ENCODE peak calls at places on chromosomes 16 and 17, in seven cellular contexts. K, X, I, U, J, W and R are unnamed samples.

GRCh38 chr16:85864965-85865364 is 34.0 kb upstream of the IRF8 start:
- DNase-seq in K (no peak), X (no peak), I (no peak), U (no peak), J (no peak), W (no peak), R (no peak)

GRCh38 chr17:82932146-82933005 is 92.6 kb upstream of the ZNF750 start:
- DNase-seq in K (no peak), X (no peak), I (no peak), U (no peak), J (peak), W (no peak), R (no peak)

GRCh38 chr17:13671771-13672170 is 70.0 kb upstream of the HS3ST3A1 start:
- DNase-seq in K (no peak), X (no peak), I (no peak), U (no peak), J (no peak), W (no peak), R (no peak)

GRCh38 chr17:64491034-64491860 is 5.6 kb downstream of the POLG2 start:
- DNase-seq in K (no peak), X (peak), I (peak), U (no peak), J (no peak), W (no peak), R (peak)

GRCh38 chr17:82709676-82710498 is 6.6 kb upstream of the FN3KRP start:
- DNase-seq in K (no peak), X (no peak), I (no peak), U (no peak), J (no peak), W (no peak), R (peak)

GRCh38 chr17:79129523-79129922 is 54.9 kb downstream of the ENGASE start:
- DNase-seq in K (no peak), X (no peak), I (no peak), U (no peak), J (no peak), W (no peak), R (no peak)

GRCh38 chr17:73643012-73643845 is 1.0 kb downstream of the SDK2 start:
- DNase-seq in K (no peak), X (peak), I (peak), U (no peak), J (peak), W (no peak), R (no peak)

GRCh38 chr17:55660171-55660886 is 62.3 kb downstream of the TMEM100 start:
- DNase-seq in K (no peak), X (no peak), I (no peak), U (no peak), J (peak), W (no peak), R (no peak)

GRCh38 chr17:4176803-4177472 is 33.9 kb downstream of the CYB5D2 start:
- DNase-seq in K (no peak), X (no peak), I (no peak), U (no peak), J (no peak), W (no peak), R (no peak)

GRCh38 chr17:49021095-49021767 is 24.0 kb downstream of the IGF2BP1 start:
- DNase-seq in K (no peak), X (no peak), I (no peak), U (no peak), J (no peak), W (no peak), R (no peak)

GRCh38 chr16:57525761-57526160 is 10.6 kb downstream of the CCDC102A start:
- DNase-seq in K (no peak), X (no peak), I (no peak), U (no peak), J (no peak), W (no peak), R (no peak)

GRCh38 chr16:76956394-76956793 is 234.6 kb upstream of the MON1B start:
- DNase-seq in K (no peak), X (no peak), I (no peak), U (no peak), J (no peak), W (no peak), R (no peak)

GRCh38 chr17:54944796-54945195 is 23.7 kb downstream of the COX11 start:
- DNase-seq in K (no peak), X (no peak), I (no peak), U (no peak), J (no peak), W (no peak), R (no peak)

GRCh38 chr16:83744521-83744981 is 63.2 kb upstream of the HSBP1 start:
- DNase-seq in K (no peak), X (no peak), I (no peak), U (no peak), J (peak), W (peak), R (peak)

GRCh38 chr16:5882087-5882661 is 784.6 kb upstream of the EEF2KMT start:
- DNase-seq in K (no peak), X (no peak), I (no peak), U (peak), J (no peak), W (no peak), R (no peak)